ENCODE peak calls at places on chromosomes 13 and 19, in eight cellular contexts. G is glutamatergic neuron, S is Karpas-422, L is NCI-H1048, Y is cerebellar cortex, X is GM23248, H is heart left ventricle, K is HFFc6. E is an unnamed sample.

GRCh38 chr13:31943591-31943990 is 88.0 kb upstream of the FRY start:
- DNase-seq in X (peak; percentile 74), G (no peak), H (no peak), K (no peak), Y (no peak), S (no peak), L (no peak), E (no peak)

GRCh38 chr19:532578-533484 is 1.3 kb downstream of the CDC34 start:
- DNase-seq in L (no peak), G (peak; percentile 55), X (peak; percentile 83), Y (peak; percentile 86), S (peak; percentile 67), H (peak; percentile 88), K (peak; percentile 66), E (peak; percentile 71)

GRCh38 chr19:3849092-3849491 is 19.7 kb downstream of the ZFR2 start:
- DNase-seq in X (peak; percentile 34), L (no peak), K (no peak), S (peak; percentile 77), G (peak; percentile 66), H (peak; percentile 46), Y (peak; percentile 40), E (peak; percentile 38)

GRCh38 chr13:76338003-76338402 is 548.2 kb downstream of the KCTD12 start:
- DNase-seq in H (no peak), G (no peak), X (no peak), K (no peak), L (no peak), Y (no peak), S (no peak), E (no peak)

GRCh38 chr13:26074706-26075105 is 22.9 kb upstream of the SHISA2 start:
- DNase-seq in S (no peak), L (no peak), K (no peak), X (peak; percentile 26), H (no peak), Y (no peak), G (no peak), E (no peak)

GRCh38 chr13:112703935-112704633 is 14.2 kb downstream of the ATP11A start:
- DNase-seq in K (no peak), H (no peak), L (no peak), G (no peak), X (no peak), S (no peak), Y (no peak), E (no peak)

GRCh38 chr13:37495046-37495445 is 103.5 kb downstream of the POSTN start:
- DNase-seq in Y (no peak), H (no peak), S (no peak), G (no peak), L (no peak), X (peak; percentile 65), K (peak; percentile 69), E (no peak)

GRCh38 chr19:19758164-19758563 is 25.3 kb upstream of the ZNF14 start:
- DNase-seq in X (no peak), G (no peak), S (no peak), Y (no peak), L (no peak), K (no peak), H (no peak), E (no peak)

GRCh38 chr13:83272076-83272475 is 610.2 kb downstream of the SLITRK1 start:
- DNase-seq in L (no peak), G (no peak), H (no peak), Y (no peak), X (no peak), K (no peak), S (no peak), E (no peak)

GRCh38 chr13:33355470-33355869 is 69.9 kb upstream of the STARD13 start:
- DNase-seq in X (peak; percentile 71), Y (peak; percentile 5), H (peak; percentile 21), S (no peak), G (no peak), K (no peak), L (no peak), E (peak; percentile 9)

GRCh38 chr19:57559008-57559403 is 657 bp downstream of the ZNF550 start:
- DNase-seq in S (peak; percentile 61), Y (peak; percentile 11), K (no peak), X (peak; percentile 58), H (peak; percentile 42), G (peak; percentile 25), L (no peak), E (no peak)

GRCh38 chr19:17337675-17338439 is 504 bp downstream of the GTPBP3 start:
- DNase-seq in H (no peak), S (peak; percentile 81), X (peak; percentile 70), Y (peak; percentile 25), L (no peak), G (no peak), K (no peak), E (peak; percentile 39)

GRCh38 chr19:35868172-35868822 is at the start of gene APLP1:
- DNase-seq in X (peak; percentile 79), L (no peak), K (peak; percentile 13), G (peak; percentile 89), Y (peak; percentile 68), H (peak; percentile 80), S (peak; percentile 78), E (peak; percentile 68)

GRCh38 chr19:15538774-15539173 is 30.4 kb downstream of the CYP4F22 start:
- DNase-seq in Y (no peak), X (no peak), G (no peak), L (no peak), K (no peak), S (no peak), H (no peak), E (no peak)

E was measured in A673.